ENCODE peak calls at places on chromosomes 4 and X, in six cellular contexts. One of them, this sample, is unnamed.

GRCh38 chrX:38514014-38514854 is 47.1 kb upstream of the TSPAN7 start:
- DNase-seq in sigmoid colon: no peak
- DNase-seq in nephron progenitor cell: no peak
- DNase-seq in body of pancreas: no peak
- DNase-seq in lung: no peak
- DNase-seq in uterus: no peak
- DNase-seq in this sample: no peak

GRCh38 chrX:100804780-100805179 is 15.4 kb upstream of the CSTF2 start:
- DNase-seq in sigmoid colon: no peak
- DNase-seq in nephron progenitor cell: no peak
- DNase-seq in body of pancreas: no peak
- DNase-seq in lung: no peak
- DNase-seq in uterus: no peak
- DNase-seq in this sample: no peak

GRCh38 chrX:74248889-74249288 is 55.1 kb upstream of the ZCCHC13 start:
- DNase-seq in sigmoid colon: no peak
- DNase-seq in nephron progenitor cell: no peak
- DNase-seq in body of pancreas: no peak
- DNase-seq in lung: no peak
- DNase-seq in uterus: no peak
- DNase-seq in this sample: no peak

GRCh38 chr4:159201168-159201567 is 98.3 kb downstream of the RAPGEF2 start:
- DNase-seq in sigmoid colon: no peak
- DNase-seq in nephron progenitor cell: no peak
- DNase-seq in body of pancreas: no peak
- DNase-seq in lung: no peak
- DNase-seq in uterus: no peak
- DNase-seq in this sample: no peak

GRCh38 chr4:76866641-76867040 is 31.3 kb downstream of the SOWAHB start:
- DNase-seq in sigmoid colon: no peak
- DNase-seq in nephron progenitor cell: no peak
- DNase-seq in body of pancreas: no peak
- DNase-seq in lung: no peak
- DNase-seq in uterus: no peak
- DNase-seq in this sample: no peak

GRCh38 chrX:149881081-149881711 is at the start of gene MAGEA8:
- DNase-seq in sigmoid colon: no peak
- DNase-seq in nephron progenitor cell: peak
- DNase-seq in body of pancreas: no peak
- DNase-seq in lung: no peak
- DNase-seq in uterus: no peak
- DNase-seq in this sample: peak

GRCh38 chrX:17633546-17633945 is 103.7 kb upstream of the SCML1 start:
- DNase-seq in sigmoid colon: no peak
- DNase-seq in nephron progenitor cell: no peak
- DNase-seq in body of pancreas: no peak
- DNase-seq in lung: no peak
- DNase-seq in uterus: no peak
- DNase-seq in this sample: no peak

GRCh38 chr4:37715889-37716402 is 29.8 kb upstream of the RELL1 start:
- DNase-seq in sigmoid colon: no peak
- DNase-seq in nephron progenitor cell: no peak
- DNase-seq in body of pancreas: peak
- DNase-seq in lung: no peak
- DNase-seq in uterus: no peak
- DNase-seq in this sample: peak

GRCh38 chr4:152304220-152304619 is 231.7 kb downstream of the FBXW7 start:
- DNase-seq in sigmoid colon: no peak
- DNase-seq in nephron progenitor cell: no peak
- DNase-seq in body of pancreas: no peak
- DNase-seq in lung: no peak
- DNase-seq in uterus: no peak
- DNase-seq in this sample: no peak

GRCh38 chr4:147787204-147787603 is 55.3 kb downstream of the ARHGAP10 start:
- DNase-seq in sigmoid colon: peak
- DNase-seq in nephron progenitor cell: no peak
- DNase-seq in body of pancreas: no peak
- DNase-seq in lung: no peak
- DNase-seq in uterus: peak
- DNase-seq in this sample: no peak

GRCh38 chr4:42786350-42787070 is 106.0 kb upstream of the GRXCR1 start:
- DNase-seq in sigmoid colon: no peak
- DNase-seq in nephron progenitor cell: no peak
- DNase-seq in body of pancreas: no peak
- DNase-seq in lung: peak
- DNase-seq in uterus: no peak
- DNase-seq in this sample: no peak

GRCh38 chr4:150256841-150257273 is 178.6 kb downstream of the DCLK2 start:
- DNase-seq in sigmoid colon: no peak
- DNase-seq in nephron progenitor cell: no peak
- DNase-seq in body of pancreas: no peak
- DNase-seq in lung: no peak
- DNase-seq in uterus: no peak
- DNase-seq in this sample: no peak

GRCh38 chrX:45775462-45775861 is 574.8 kb upstream of the DIPK2B start:
- DNase-seq in sigmoid colon: no peak
- DNase-seq in nephron progenitor cell: no peak
- DNase-seq in body of pancreas: no peak
- DNase-seq in lung: no peak
- DNase-seq in uterus: no peak
- DNase-seq in this sample: no peak

GRCh38 chr4:52714597-52715254 is 36.5 kb downstream of the ERVMER34-1 start:
- DNase-seq in sigmoid colon: no peak
- DNase-seq in nephron progenitor cell: no peak
- DNase-seq in body of pancreas: no peak
- DNase-seq in lung: no peak
- DNase-seq in uterus: no peak
- DNase-seq in this sample: peak

GRCh38 chr4:79467246-79467932 is 59.4 kb upstream of the GK2 start:
- DNase-seq in sigmoid colon: no peak
- DNase-seq in nephron progenitor cell: no peak
- DNase-seq in body of pancreas: no peak
- DNase-seq in lung: no peak
- DNase-seq in uterus: no peak
- DNase-seq in this sample: no peak

GRCh38 chrX:33906971-33907370 is 225.1 kb downstream of the FAM47A start:
- DNase-seq in sigmoid colon: no peak
- DNase-seq in nephron progenitor cell: no peak
- DNase-seq in body of pancreas: no peak
- DNase-seq in lung: no peak
- DNase-seq in uterus: no peak
- DNase-seq in this sample: no peak

GRCh38 chr4:141724646-141725045 is 88.3 kb downstream of the IL15 start:
- DNase-seq in sigmoid colon: no peak
- DNase-seq in nephron progenitor cell: no peak
- DNase-seq in body of pancreas: no peak
- DNase-seq in lung: no peak
- DNase-seq in uterus: no peak
- DNase-seq in this sample: no peak

GRCh38 chr4:61298178-61298740 is 98.1 kb downstream of the ADGRL3 start:
- DNase-seq in sigmoid colon: no peak
- DNase-seq in nephron progenitor cell: no peak
- DNase-seq in body of pancreas: no peak
- DNase-seq in lung: no peak
- DNase-seq in uterus: no peak
- DNase-seq in this sample: no peak

GRCh38 chr4:98617358-98618047 is 40.9 kb downstream of the TSPAN5 start:
- DNase-seq in sigmoid colon: no peak
- DNase-seq in nephron progenitor cell: no peak
- DNase-seq in body of pancreas: no peak
- DNase-seq in lung: no peak
- DNase-seq in uterus: peak
- DNase-seq in this sample: no peak

GRCh38 chr4:123974419-123975105 is 578.0 kb downstream of the SPRY1 start:
- DNase-seq in sigmoid colon: no peak
- DNase-seq in nephron progenitor cell: no peak
- DNase-seq in body of pancreas: no peak
- DNase-seq in lung: no peak
- DNase-seq in uterus: no peak
- DNase-seq in this sample: no peak

GRCh38 chr4:37754410-37755185 is 68.4 kb upstream of the RELL1 start:
- DNase-seq in sigmoid colon: no peak
- DNase-seq in nephron progenitor cell: no peak
- DNase-seq in body of pancreas: no peak
- DNase-seq in lung: no peak
- DNase-seq in uterus: no peak
- DNase-seq in this sample: no peak

DNA sequence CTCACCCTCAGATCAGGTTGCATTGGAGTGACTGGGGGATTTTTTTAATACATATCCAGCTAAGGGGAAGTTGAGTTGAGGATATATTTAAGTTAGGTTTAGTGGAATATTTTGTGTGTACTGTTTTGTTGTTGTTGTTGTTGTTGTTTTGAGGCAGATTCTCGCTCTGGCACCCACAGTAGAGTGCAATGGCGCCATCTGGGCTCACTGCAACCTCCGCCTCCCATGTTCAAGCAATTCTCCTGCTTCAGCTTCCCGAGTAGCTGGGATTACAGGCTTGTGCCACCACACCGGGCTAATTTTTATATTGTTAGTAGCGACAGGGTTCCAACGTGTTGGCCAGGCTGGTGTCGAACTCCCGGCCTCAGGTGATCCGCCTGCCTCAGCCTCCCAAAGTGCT is 38.6 kb upstream of the ATP6AP2 start:
- DNase-seq in sigmoid colon: no peak
- DNase-seq in nephron progenitor cell: no peak
- DNase-seq in body of pancreas: no peak
- DNase-seq in lung: no peak
- DNase-seq in uterus: no peak
- DNase-seq in this sample: no peak
- TF ChIP-seq CTCF in sigmoid colon: no peak
- TF ChIP-seq CTCF in nephron progenitor cell: no peak
- TF ChIP-seq CTCF in body of pancreas: no peak
- TF ChIP-seq CTCF in lung: no peak
- TF ChIP-seq CTCF in uterus: no peak
- TF ChIP-seq CTCF in this sample: no peak

GRCh38 chr4:8539661-8540060 is 40.5 kb upstream of the GPR78 start:
- DNase-seq in sigmoid colon: peak
- DNase-seq in nephron progenitor cell: no peak
- DNase-seq in body of pancreas: no peak
- DNase-seq in lung: no peak
- DNase-seq in uterus: no peak
- DNase-seq in this sample: peak

GRCh38 chr4:8540586-8540985 is 39.6 kb upstream of the GPR78 start:
- DNase-seq in sigmoid colon: peak
- DNase-seq in nephron progenitor cell: no peak
- DNase-seq in body of pancreas: no peak
- DNase-seq in lung: no peak
- DNase-seq in uterus: no peak
- DNase-seq in this sample: no peak

GRCh38 chr4:8538076-8538702 is 42.0 kb upstream of the GPR78 start:
- DNase-seq in sigmoid colon: peak
- DNase-seq in nephron progenitor cell: no peak
- DNase-seq in body of pancreas: no peak
- DNase-seq in lung: no peak
- DNase-seq in uterus: no peak
- DNase-seq in this sample: no peak

GRCh38 chr4:8540072-8540471 is 40.1 kb upstream of the GPR78 start:
- DNase-seq in sigmoid colon: peak
- DNase-seq in nephron progenitor cell: no peak
- DNase-seq in body of pancreas: no peak
- DNase-seq in lung: no peak
- DNase-seq in uterus: no peak
- DNase-seq in this sample: peak

GRCh38 chr4:8538703-8539567 is 41.3 kb upstream of the GPR78 start:
- DNase-seq in sigmoid colon: no peak
- DNase-seq in nephron progenitor cell: no peak
- DNase-seq in body of pancreas: peak
- DNase-seq in lung: no peak
- DNase-seq in uterus: no peak
- DNase-seq in this sample: no peak
- TF ChIP-seq CTCF in sigmoid colon: no peak
- TF ChIP-seq CTCF in nephron progenitor cell: no peak
- TF ChIP-seq CTCF in body of pancreas: no peak
- TF ChIP-seq CTCF in lung: no peak
- TF ChIP-seq CTCF in uterus: no peak
- TF ChIP-seq CTCF in this sample: no peak

DNA sequence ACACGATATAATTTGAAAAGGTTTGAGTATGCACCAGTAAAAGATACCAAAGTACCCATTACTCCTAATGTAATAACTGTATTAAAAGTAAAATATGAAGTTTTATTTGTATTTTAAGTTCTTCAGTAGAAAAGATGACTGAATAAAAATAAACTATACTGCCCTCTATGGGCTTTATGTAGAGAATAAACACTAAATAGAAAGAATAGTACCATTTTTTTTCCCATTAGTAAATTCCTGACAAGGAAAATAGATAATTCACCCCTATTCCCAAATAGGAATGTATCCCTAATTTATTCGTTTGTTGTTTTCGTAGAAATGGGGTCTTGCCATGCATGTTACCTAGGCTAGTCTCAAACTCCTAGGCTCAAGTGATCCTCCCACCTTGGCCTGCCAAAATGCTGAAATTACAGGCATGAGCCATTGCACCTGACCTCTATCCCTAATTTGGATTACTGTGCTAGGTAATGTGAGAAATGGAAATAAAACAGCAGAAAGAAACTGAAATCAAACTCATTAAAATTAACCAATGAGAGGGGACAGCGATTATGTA is 73.6 kb upstream of the COX18 start:
- DNase-seq in sigmoid colon: no peak
- DNase-seq in nephron progenitor cell: no peak
- DNase-seq in body of pancreas: no peak
- DNase-seq in lung: no peak
- DNase-seq in uterus: no peak
- DNase-seq in this sample: no peak
- TF ChIP-seq CTCF in sigmoid colon: no peak
- TF ChIP-seq CTCF in nephron progenitor cell: peak
- TF ChIP-seq CTCF in body of pancreas: no peak
- TF ChIP-seq CTCF in lung: no peak
- TF ChIP-seq CTCF in uterus: no peak
- TF ChIP-seq CTCF in this sample: peak

GRCh38 chr4:101125045-101125713 is 222.1 kb downstream of the PPP3CA start:
- DNase-seq in sigmoid colon: no peak
- DNase-seq in nephron progenitor cell: no peak
- DNase-seq in body of pancreas: no peak
- DNase-seq in lung: no peak
- DNase-seq in uterus: no peak
- DNase-seq in this sample: no peak
- TF ChIP-seq CTCF in sigmoid colon: no peak
- TF ChIP-seq CTCF in nephron progenitor cell: no peak
- TF ChIP-seq CTCF in body of pancreas: no peak
- TF ChIP-seq CTCF in lung: no peak
- TF ChIP-seq CTCF in uterus: no peak
- TF ChIP-seq CTCF in this sample: no peak

GRCh38 chr4:119040711-119041185 is 94.9 kb upstream of the MYOZ2 start:
- DNase-seq in sigmoid colon: no peak
- DNase-seq in nephron progenitor cell: no peak
- DNase-seq in body of pancreas: no peak
- DNase-seq in lung: no peak
- DNase-seq in uterus: no peak
- DNase-seq in this sample: no peak
- TF ChIP-seq CTCF in sigmoid colon: no peak
- TF ChIP-seq CTCF in nephron progenitor cell: no peak
- TF ChIP-seq CTCF in body of pancreas: no peak
- TF ChIP-seq CTCF in lung: no peak
- TF ChIP-seq CTCF in uterus: no peak
- TF ChIP-seq CTCF in this sample: no peak

This sample was measured in activated CD8-positive, alpha-beta T cell treated with anti-CD3 and anti-CD28 coated beads for 36 hours.